ENCODE peak calls at places on chromosome 22, in four cellular contexts. Z is skeletal muscle cell, S is left lung, D is mammary epithelial cell. C is an unnamed sample.

GRCh38 chr22:47010211-47010610 is 247.8 kb downstream of the TBC1D22A start:
- DNase-seq in Z (no peak), S (peak), D (no peak), C (no peak)

GRCh38 chr22:46809153-46809885 is 46.9 kb downstream of the TBC1D22A start:
- DNase-seq in Z (no peak), S (no peak), D (no peak), C (no peak)

GRCh38 chr22:46064236-46064965 is 85.9 kb upstream of the PPARA start:
- DNase-seq in Z (no peak), S (peak), D (peak), C (no peak)

GRCh38 chr22:26642465-26643367 is 14.7 kb upstream of the MIAT start:
- DNase-seq in Z (no peak), S (no peak), D (no peak), C (peak)

GRCh38 chr22:44710474-44711235 is 8.7 kb downstream of the PRR5 start:
- DNase-seq in Z (no peak), S (no peak), D (no peak), C (peak)

GRCh38 chr22:22908941-22909604 is 21.5 kb downstream of the IGLL5 start:
- DNase-seq in Z (no peak), S (no peak), D (no peak), C (no peak)

GRCh38 chr22:25987948-25988347 is 181.3 kb upstream of the SEZ6L start:
- DNase-seq in Z (no peak), S (no peak), D (no peak), C (peak)

GRCh38 chr22:44824271-44824670 is 71.9 kb downstream of the ARHGAP8 start:
- DNase-seq in Z (no peak), S (peak), D (no peak), C (no peak)

GRCh38 chr22:44391481-44392445 is 79.0 kb upstream of the SHISAL1 start:
- DNase-seq in Z (no peak), S (peak), D (no peak), C (no peak)

GRCh38 chr22:47002692-47003091 is 240.2 kb downstream of the TBC1D22A start:
- DNase-seq in Z (no peak), S (no peak), D (no peak), C (no peak)

GRCh38 chr22:34847072-34847471 is 218.9 kb upstream of the ISX start:
- DNase-seq in Z (no peak), S (no peak), D (peak), C (no peak)

GRCh38 chr22:36613958-36614357 is 85.0 kb upstream of the EIF3D start:
- DNase-seq in Z (no peak), S (no peak), D (no peak), C (no peak)

GRCh38 chr22:22410121-22410520 is 98.4 kb downstream of the ZNF280B start:
- DNase-seq in Z (peak), S (peak), D (no peak), C (peak)

GRCh38 chr22:45334068-45334467 is 24.3 kb downstream of the FAM118A start:
- DNase-seq in Z (no peak), S (no peak), D (peak), C (peak)

GRCh38 chr22:40204331-40205116 is 26.8 kb downstream of the TNRC6B start:
- DNase-seq in Z (peak), S (no peak), D (no peak), C (no peak)

GRCh38 chr22:27612075-27612474 is 189.5 kb downstream of the MN1 start:
- DNase-seq in Z (no peak), S (no peak), D (no peak), C (no peak)

GRCh38 chr22:31926969-31927368 is 17.4 kb upstream of the YWHAH start:
- DNase-seq in Z (no peak), S (no peak), D (peak), C (no peak)

GRCh38 chr22:31496735-31497146 is 405 bp downstream of the SFI1 start:
- DNase-seq in Z (no peak), S (peak), D (no peak), C (peak)

GRCh38 chr22:44524806-44525205 is 26.8 kb upstream of the RTL6 start:
- DNase-seq in Z (no peak), S (no peak), D (no peak), C (no peak)

GRCh38 chr22:46146329-46146728 is 4.0 kb upstream of the PPARA start:
- DNase-seq in Z (no peak), S (no peak), D (no peak), C (no peak)

GRCh38 chr22:48153726-48154125 is 1391.3 kb downstream of the TBC1D22A start:
- DNase-seq in Z (no peak), S (no peak), D (no peak), C (no peak)

GRCh38 chr22:48751539-48752437 is 1075.9 kb downstream of the BRD1 start:
- DNase-seq in Z (no peak), S (peak), D (no peak), C (no peak)

GRCh38 chr22:48045369-48045768 is 1282.9 kb downstream of the TBC1D22A start:
- DNase-seq in Z (no peak), S (no peak), D (no peak), C (peak)

GRCh38 chr22:21621025-21621424 is 8.8 kb downstream of the YDJC start:
- DNase-seq in Z (no peak), S (peak), D (no peak), C (no peak)

GRCh38 chr22:46561435-46561905 is 24.1 kb upstream of the CELSR1 start:
- DNase-seq in Z (no peak), S (peak), D (no peak), C (peak)

GRCh38 chr22:46064966-46065666 is 85.2 kb upstream of the PPARA start:
- DNase-seq in Z (no peak), S (no peak), D (peak), C (no peak)

GRCh38 chr22:21759133-21759532 is 23.5 kb upstream of the YPEL1 start:
- DNase-seq in Z (no peak), S (no peak), D (no peak), C (no peak)

GRCh38 chr22:40156001-40156516 is 21.7 kb upstream of the TNRC6B start:
- DNase-seq in Z (no peak), S (no peak), D (peak), C (peak)

GRCh38 chr22:47309476-47309875 is 547.0 kb downstream of the TBC1D22A start:
- DNase-seq in Z (no peak), S (no peak), D (no peak), C (no peak)

GRCh38 chr22:36879775-36880174 is 19.0 kb downstream of the NCF4 start:
- DNase-seq in Z (no peak), S (no peak), D (no peak), C (no peak)

GRCh38 chr22:44269757-44270555 is 42.8 kb downstream of the SHISAL1 start:
- DNase-seq in Z (no peak), S (peak), D (no peak), C (no peak)

GRCh38 chr22:45597460-45598192 is 74.0 kb upstream of the ATXN10 start:
- DNase-seq in Z (no peak), S (peak), D (no peak), C (no peak)

GRCh38 chr22:44669725-44670027 is 32.3 kb upstream of the PRR5 start:
- DNase-seq in Z (no peak), S (peak), D (no peak), C (no peak)

GRCh38 chr22:36737776-36738175 is 34.2 kb upstream of the CACNG2 start:
- DNase-seq in Z (no peak), S (no peak), D (peak), C (no peak)

GRCh38 chr22:19177164-19178064 is 1.1 kb downstream of the SLC25A1 start:
- DNase-seq in Z (no peak), S (no peak), D (no peak), C (no peak)
- H3K4me3 ChIP-seq in Z (peak), S (peak), D (peak), C (peak)

DNA sequence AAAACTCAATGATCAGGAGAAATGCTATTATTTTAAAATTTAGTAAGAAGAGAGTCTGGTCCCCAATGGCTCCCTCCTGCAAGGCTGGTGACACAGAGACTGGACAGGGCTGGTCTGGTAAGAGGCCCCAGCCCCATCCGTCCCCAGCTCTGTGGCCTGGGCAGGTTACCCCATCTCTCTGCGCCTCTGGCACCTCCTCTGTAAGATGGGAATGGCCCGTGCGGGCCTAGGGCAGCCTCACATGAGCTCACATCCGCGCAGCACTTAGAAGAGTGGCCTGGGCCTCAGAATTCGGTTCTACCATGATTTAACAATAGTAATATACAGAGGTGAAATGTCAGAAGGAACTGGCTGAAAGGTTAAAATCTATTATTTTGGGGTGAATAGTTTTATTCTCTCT is 1.2 kb downstream of the APOBEC3F start:
- DNase-seq in Z (no peak), S (peak), D (no peak), C (no peak)
- H3K4me3 ChIP-seq in Z (no peak), S (no peak), D (no peak), C (no peak)

DNA sequence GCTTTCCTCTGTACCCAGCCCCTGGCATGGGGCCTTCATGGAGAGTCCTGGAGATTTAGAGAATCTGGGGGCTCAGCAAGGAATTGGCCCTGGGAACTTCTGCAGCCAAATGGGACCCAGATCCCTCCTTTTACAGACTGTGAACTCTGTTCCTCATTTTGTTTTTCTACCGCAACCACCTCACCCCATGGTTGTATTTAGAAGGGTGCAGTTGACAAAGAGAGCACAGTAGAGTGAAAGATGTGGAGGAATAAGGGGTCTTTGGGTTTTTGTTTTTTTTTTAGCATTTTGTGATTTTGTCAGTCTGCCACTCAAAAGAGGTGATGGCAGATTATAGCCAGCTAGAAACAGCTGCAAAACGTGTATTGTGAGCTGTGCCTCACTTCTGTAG is 1.9 kb downstream of the ZNF74 start:
- DNase-seq in Z (no peak), S (no peak), D (no peak), C (no peak)
- H3K4me3 ChIP-seq in Z (no peak), S (no peak), D (no peak), C (no peak)

GRCh38 chr22:50600541-50600940 is at the start of gene MAPK8IP2:
- DNase-seq in Z (no peak), S (peak), D (no peak), C (no peak)

GRCh38 chr22:50599816-50600454 is 658 bp upstream of the MAPK8IP2 start:
- DNase-seq in Z (no peak), S (peak), D (peak), C (no peak)

GRCh38 chr22:50601669-50602337 is 1.2 kb downstream of the MAPK8IP2 start:
- DNase-seq in Z (no peak), S (peak), D (no peak), C (no peak)

GRCh38 chr22:50602338-50602700 is 1.7 kb downstream of the MAPK8IP2 start:
- DNase-seq in Z (no peak), S (no peak), D (no peak), C (no peak)

GRCh38 chr22:50600967-50601668 is 525 bp downstream of the MAPK8IP2 start:
- DNase-seq in Z (no peak), S (peak), D (no peak), C (no peak)
- H3K4me3 ChIP-seq in Z (no peak), S (no peak), D (no peak), C (no peak)

GRCh38 chr22:24059793-24060192 is 48.7 kb downstream of the CABIN1 start:
- DNase-seq in Z (no peak), S (no peak), D (no peak), C (no peak)
- H3K4me3 ChIP-seq in Z (no peak), S (no peak), D (no peak), C (no peak)

DNA sequence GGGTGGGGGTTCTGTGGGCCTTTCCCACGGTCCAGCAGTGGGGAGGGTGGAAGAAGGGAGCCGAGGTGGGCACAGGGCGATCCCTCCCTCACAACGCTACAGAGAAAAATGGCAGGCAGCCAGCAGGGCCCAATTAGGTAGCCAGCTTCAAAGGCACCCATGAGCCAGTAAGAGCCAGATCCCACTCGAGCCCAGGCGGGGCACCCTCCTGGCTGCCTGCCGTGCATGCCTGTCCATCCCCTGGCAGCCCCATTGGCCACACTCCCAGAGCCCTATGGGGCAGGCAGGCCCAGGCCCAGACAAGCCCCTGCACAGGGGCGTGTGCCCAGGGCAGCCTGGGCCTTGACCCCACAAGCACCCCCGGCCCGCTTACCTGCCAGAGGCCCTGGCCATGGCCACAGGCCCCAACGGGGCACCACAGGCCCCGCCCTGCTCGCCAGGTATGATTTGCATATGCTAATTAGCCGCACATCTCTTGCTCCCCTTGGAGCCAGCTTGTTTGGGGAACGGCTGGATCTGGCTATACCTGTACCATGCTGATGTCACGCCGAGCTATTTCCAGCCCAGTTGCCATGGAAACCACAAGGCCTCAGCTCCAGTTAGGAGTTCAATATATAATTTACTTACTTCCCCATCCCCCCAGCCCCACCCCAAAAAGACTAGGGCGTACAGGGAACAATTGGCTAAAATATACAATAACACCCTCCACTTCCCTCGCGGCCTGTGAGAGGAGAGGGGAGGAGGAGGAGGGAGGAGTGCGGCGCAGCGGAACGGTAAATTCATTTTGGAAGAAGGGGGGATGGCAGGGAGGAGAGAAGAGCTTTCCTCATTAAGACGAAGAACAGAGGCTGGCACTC is 47.5 kb upstream of the TCF20 start:
- DNase-seq in Z (no peak), S (no peak), D (peak), C (no peak)
- H3K4me3 ChIP-seq in Z (no peak), S (no peak), D (no peak), C (no peak)

GRCh38 chr22:17260291-17260690 is 41.1 kb upstream of the ADA2 start:
- DNase-seq in Z (no peak), S (no peak), D (no peak), C (no peak)

GRCh38 chr22:17260950-17261349 is 41.7 kb upstream of the ADA2 start:
- DNase-seq in Z (no peak), S (no peak), D (no peak), C (no peak)

GRCh38 chr22:17257578-17257977 is 38.3 kb upstream of the ADA2 start:
- DNase-seq in Z (no peak), S (no peak), D (no peak), C (no peak)

GRCh38 chr22:17257091-17257490 is 37.9 kb upstream of the ADA2 start:
- DNase-seq in Z (no peak), S (no peak), D (no peak), C (no peak)

DNA sequence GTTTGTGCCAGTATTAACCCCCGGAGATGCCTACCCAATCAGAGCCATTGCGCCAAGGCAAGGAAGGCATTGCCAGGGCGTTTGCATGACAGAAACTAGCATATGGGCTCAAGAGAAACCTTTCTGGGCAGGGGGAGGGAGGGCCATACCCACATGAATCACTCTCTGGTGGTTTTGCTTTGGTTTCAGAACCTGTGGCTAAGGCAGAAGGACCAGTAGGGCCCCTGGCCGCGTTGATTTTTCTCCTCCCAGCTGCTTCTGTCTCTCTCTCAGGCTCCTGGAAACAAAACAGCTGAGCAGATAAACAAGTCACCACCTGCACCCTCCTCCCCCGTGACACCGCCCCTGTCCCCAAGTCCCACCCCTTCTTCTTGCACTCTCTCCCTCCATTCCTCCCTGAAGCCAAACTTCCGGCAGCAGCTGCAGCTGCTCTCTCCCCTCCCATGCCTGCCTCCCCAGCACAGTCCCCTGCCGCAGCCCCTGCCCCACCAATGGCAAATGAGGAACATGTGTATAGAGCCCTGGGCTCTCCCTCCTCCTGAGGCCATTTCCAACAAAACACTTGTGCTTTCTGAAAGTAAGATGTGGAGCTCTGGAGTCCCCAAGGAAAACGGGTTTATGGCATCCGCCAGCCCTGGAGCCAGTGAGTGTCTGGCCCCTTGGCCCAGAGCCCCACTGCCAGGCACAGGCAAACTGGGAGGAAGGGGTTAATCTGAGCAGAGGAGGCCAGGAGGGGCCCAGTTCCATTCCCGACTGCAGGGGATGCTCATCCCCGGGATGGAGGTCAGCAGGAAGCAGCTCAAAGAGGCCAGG is 39.0 kb upstream of the ADA2 start:
- DNase-seq in Z (peak), S (no peak), D (peak), C (peak)
- H3K4me3 ChIP-seq in Z (no peak), S (peak), D (no peak), C (no peak)

GRCh38 chr22:38313384-38313955 is 3.8 kb downstream of the CSNK1E start:
- DNase-seq in Z (peak), S (no peak), D (peak), C (no peak)
- H3K4me3 ChIP-seq in Z (peak), S (no peak), D (peak), C (no peak)

GRCh38 chr22:29207231-29207550 is 1.5 kb downstream of the EMID1 start:
- DNase-seq in Z (no peak), S (no peak), D (no peak), C (no peak)
- H3K4me3 ChIP-seq in Z (no peak), S (no peak), D (no peak), C (no peak)

GRCh38 chr22:42608481-42609361 is 6.0 kb downstream of the POLDIP3 start:
- DNase-seq in Z (no peak), S (peak), D (peak), C (no peak)
- H3K4me3 ChIP-seq in Z (no peak), S (no peak), D (peak), C (no peak)